ENCODE peak calls at places on chromosome 2, in nine cellular contexts. W is AG20443, I is fibroblast of the conjunctiva, V is DMS 273 treated with DMSO at 0.1 percent for 48 hours, K is T follicular helper cell, D is A673, Z is GM12865, M is MG63, J is GM23338. Q is an unnamed sample.
A peak's percentile ranks its signal among the peaks of the same experiment; 100 is the strongest.

GRCh38 chr2:201139836-201140599 is 24.1 kb downstream of the CFLAR start:
- DNase-seq in W (no peak), I (no peak), V (no peak), K (no peak), D (no peak), Z (no peak), M (no peak), J (peak; percentile 55), Q (no peak)

GRCh38 chr2:7725132-7725849 is 808.1 kb downstream of the RNF144A start:
- DNase-seq in W (no peak), I (no peak), V (no peak), K (no peak), D (peak; percentile 31), Z (peak; percentile 70), M (no peak), J (no peak), Q (peak; percentile 72)

GRCh38 chr2:135279209-135279608 is 227.1 kb downstream of the RAB3GAP1 start:
- DNase-seq in W (no peak), I (no peak), V (no peak), K (no peak), D (no peak), Z (no peak), M (no peak), J (no peak), Q (no peak)

GRCh38 chr2:55115795-55116597 is 65.7 kb upstream of the RTN4 start:
- DNase-seq in W (no peak), I (no peak), V (no peak), K (no peak), D (peak; percentile 36), Z (no peak), M (peak; percentile 40), J (no peak), Q (peak; percentile 73)

GRCh38 chr2:118845005-118845842 is 2.2 kb downstream of the EN1 start:
- DNase-seq in W (no peak), I (no peak), V (no peak), K (no peak), D (no peak), Z (no peak), M (peak; percentile 53), J (peak; percentile 51), Q (peak; percentile 45)

GRCh38 chr2:138035597-138036217 is 71.4 kb downstream of the HNMT start:
- DNase-seq in W (peak; percentile 40), I (no peak), V (no peak), K (no peak), D (no peak), Z (no peak), M (no peak), J (no peak), Q (peak; percentile 47)

GRCh38 chr2:231545105-231545902 is 15.1 kb upstream of the NMUR1 start:
- DNase-seq in W (peak; percentile 20), I (no peak), V (no peak), K (no peak), D (no peak), Z (peak; percentile 98), M (no peak), J (no peak), Q (no peak)

GRCh38 chr2:54859997-54860701 is 136.7 kb downstream of the EML6 start:
- DNase-seq in W (peak; percentile 80), I (peak; percentile 36), V (peak; percentile 49), K (no peak), D (peak; percentile 94), Z (no peak), M (peak; percentile 91), J (no peak), Q (no peak)

GRCh38 chr2:30225131-30225762 is 6.1 kb upstream of the LBH start:
- DNase-seq in W (peak; percentile 75), I (peak; percentile 54), V (peak; percentile 45), K (peak; percentile 33), D (peak; percentile 70), Z (peak; percentile 76), M (peak; percentile 58), J (no peak), Q (no peak)

GRCh38 chr2:107669335-107669734 is 157.4 kb upstream of the RGPD4 start:
- DNase-seq in W (peak; percentile 45), I (no peak), V (peak; percentile 4), K (no peak), D (no peak), Z (no peak), M (no peak), J (peak; percentile 15), Q (peak; percentile 33)

GRCh38 chr2:233926806-233927205 is 9.6 kb downstream of the TRPM8 start:
- DNase-seq in W (no peak), I (no peak), V (no peak), K (no peak), D (no peak), Z (no peak), M (peak; percentile 44), J (no peak), Q (no peak)

GRCh38 chr2:118146315-118147283 is 58.3 kb downstream of the INSIG2 start:
- DNase-seq in W (no peak), I (no peak), V (no peak), K (no peak), D (no peak), Z (no peak), M (no peak), J (no peak), Q (no peak)

GRCh38 chr2:211127501-211127900 is 571.1 kb downstream of the CPS1 start:
- DNase-seq in W (no peak), I (no peak), V (no peak), K (no peak), D (no peak), Z (no peak), M (no peak), J (no peak), Q (no peak)

GRCh38 chr2:223062304-223062845 is 10.4 kb downstream of the KCNE4 start:
- DNase-seq in W (no peak), I (no peak), V (no peak), K (no peak), D (peak; percentile 93), Z (no peak), M (no peak), J (no peak), Q (no peak)

GRCh38 chr2:96265349-96265839 is 403 bp downstream of the TMEM127 start:
- DNase-seq in W (peak; percentile 64), I (no peak), V (no peak), K (no peak), D (peak; percentile 30), Z (no peak), M (peak; percentile 32), J (peak; percentile 66), Q (no peak)

GRCh38 chr2:213995400-213996105 is 415.3 kb upstream of the VWC2L start:
- DNase-seq in W (peak; percentile 84), I (peak; percentile 72), V (no peak), K (no peak), D (no peak), Z (no peak), M (peak; percentile 72), J (no peak), Q (no peak)

GRCh38 chr2:75190271-75190990 is 8.9 kb downstream of the TACR1 start:
- DNase-seq in W (no peak), I (no peak), V (no peak), K (no peak), D (no peak), Z (no peak), M (no peak), J (no peak), Q (no peak)

GRCh38 chr2:71609958-71610357 is 156.6 kb downstream of the DYSF start:
- DNase-seq in W (peak; percentile 60), I (peak; percentile 48), V (no peak), K (no peak), D (peak; percentile 68), Z (peak; percentile 20), M (no peak), J (no peak), Q (no peak)